ENCODE peak calls at places on chromosomes 5 and 9, in four cellular contexts. One of them, this sample, is unnamed.

GRCh38 chr9:7011395-7012067 is 253.8 kb downstream of the KDM4C start:
- DNase-seq in fibroblast of mammary gland: no peak
- DNase-seq in NCI-H1436: no peak
- DNase-seq in AG04449: no peak
- DNase-seq in this sample: no peak

GRCh38 chr5:174785120-174785680 is 60.8 kb downstream of the MSX2 start:
- DNase-seq in AG04449: no peak
- DNase-seq in NCI-H1436: no peak
- DNase-seq in fibroblast of mammary gland: no peak
- DNase-seq in this sample: no peak

GRCh38 chr9:132451276-132451675 is 41.3 kb downstream of the CFAP77 start:
- DNase-seq in fibroblast of mammary gland: no peak
- DNase-seq in NCI-H1436: no peak
- DNase-seq in AG04449: no peak
- DNase-seq in this sample: no peak

GRCh38 chr5:38554860-38555259 is 1.6 kb downstream of the LIFR start:
- DNase-seq in fibroblast of mammary gland: no peak
- DNase-seq in NCI-H1436: no peak
- DNase-seq in AG04449: no peak
- DNase-seq in this sample: no peak

GRCh38 chr5:135185461-135186075 is 151.5 kb upstream of the PITX1 start:
- DNase-seq in AG04449: peak; percentile 45
- DNase-seq in fibroblast of mammary gland: peak; percentile 8
- DNase-seq in NCI-H1436: no peak
- DNase-seq in this sample: no peak

GRCh38 chr5:141734501-141735231 is 52.6 kb upstream of the ARAP3 start:
- DNase-seq in NCI-H1436: no peak
- DNase-seq in fibroblast of mammary gland: peak; percentile 56
- DNase-seq in AG04449: no peak
- DNase-seq in this sample: no peak

GRCh38 chr9:122076117-122076516 is 17.0 kb downstream of the TTLL11 start:
- DNase-seq in fibroblast of mammary gland: no peak
- DNase-seq in AG04449: no peak
- DNase-seq in NCI-H1436: no peak
- DNase-seq in this sample: no peak

GRCh38 chr9:84304166-84304565 is 36.4 kb downstream of the SLC28A3 start:
- DNase-seq in NCI-H1436: no peak
- DNase-seq in fibroblast of mammary gland: no peak
- DNase-seq in AG04449: no peak
- DNase-seq in this sample: no peak

GRCh38 chr5:68839019-68839552 is 254.7 kb upstream of the SLC30A5 start:
- DNase-seq in fibroblast of mammary gland: peak; percentile 46
- DNase-seq in AG04449: no peak
- DNase-seq in NCI-H1436: no peak
- DNase-seq in this sample: no peak

GRCh38 chr5:66307647-66308257 is 163.7 kb downstream of the SREK1 start:
- DNase-seq in fibroblast of mammary gland: peak; percentile 75
- DNase-seq in AG04449: peak; percentile 14
- DNase-seq in NCI-H1436: peak; percentile 73
- DNase-seq in this sample: no peak

GRCh38 chr5:134874831-134875655 is 872 bp downstream of the TXNDC15 start:
- DNase-seq in AG04449: peak; percentile 57
- DNase-seq in fibroblast of mammary gland: peak; percentile 92
- DNase-seq in NCI-H1436: peak; percentile 19
- DNase-seq in this sample: peak; percentile 87

GRCh38 chr5:173217626-173218397 is 17.2 kb downstream of the NKX2-5 start:
- DNase-seq in fibroblast of mammary gland: no peak
- DNase-seq in AG04449: no peak
- DNase-seq in NCI-H1436: no peak
- DNase-seq in this sample: no peak

GRCh38 chr5:1564182-1564748 is 40.5 kb upstream of the LPCAT1 start:
- DNase-seq in NCI-H1436: no peak
- DNase-seq in AG04449: no peak
- DNase-seq in fibroblast of mammary gland: peak; percentile 84
- DNase-seq in this sample: no peak

GRCh38 chr9:109270971-109271900 is 49.6 kb downstream of the EPB41L4B start:
- DNase-seq in fibroblast of mammary gland: no peak
- DNase-seq in NCI-H1436: no peak
- DNase-seq in AG04449: no peak
- DNase-seq in this sample: no peak

GRCh38 chr5:139108056-139108811 is 89.9 kb downstream of the SIL1 start:
- DNase-seq in NCI-H1436: peak; percentile 53
- DNase-seq in fibroblast of mammary gland: peak; percentile 31
- DNase-seq in AG04449: peak; percentile 33
- DNase-seq in this sample: no peak

GRCh38 chr9:105661011-105661410 is 1.2 kb upstream of the TAL2 start:
- DNase-seq in AG04449: no peak
- DNase-seq in NCI-H1436: no peak
- DNase-seq in fibroblast of mammary gland: no peak
- DNase-seq in this sample: no peak

GRCh38 chr9:7976167-7976755 is 176.7 kb upstream of the DMAC1 start:
- DNase-seq in fibroblast of mammary gland: no peak
- DNase-seq in AG04449: no peak
- DNase-seq in NCI-H1436: no peak
- DNase-seq in this sample: no peak

GRCh38 chr9:32258482-32258881 is 126.0 kb upstream of the ACO1 start:
- DNase-seq in NCI-H1436: no peak
- DNase-seq in AG04449: no peak
- DNase-seq in fibroblast of mammary gland: no peak
- DNase-seq in this sample: no peak

GRCh38 chr5:149999359-149999758 is 1.1 kb downstream of the TIGD6 start:
- DNase-seq in fibroblast of mammary gland: no peak
- DNase-seq in NCI-H1436: no peak
- DNase-seq in AG04449: no peak
- DNase-seq in this sample: no peak

GRCh38 chr5:152349683-152350526 is 55.2 kb downstream of the NMUR2 start:
- DNase-seq in fibroblast of mammary gland: peak; percentile 26
- DNase-seq in NCI-H1436: peak; percentile 46
- DNase-seq in AG04449: no peak
- DNase-seq in this sample: no peak

GRCh38 chr5:25285116-25285515 is 640.3 kb upstream of the CDH10 start:
- DNase-seq in fibroblast of mammary gland: no peak
- DNase-seq in AG04449: no peak
- DNase-seq in NCI-H1436: no peak
- DNase-seq in this sample: no peak

GRCh38 chr5:134738963-134739661 is 764 bp downstream of the CAMLG start:
- DNase-seq in NCI-H1436: peak; percentile 2
- DNase-seq in AG04449: no peak
- DNase-seq in fibroblast of mammary gland: peak; percentile 50
- DNase-seq in this sample: no peak

GRCh38 chr5:164336906-164337305 is 831.5 kb downstream of the MAT2B start:
- DNase-seq in fibroblast of mammary gland: peak; percentile 94
- DNase-seq in NCI-H1436: no peak
- DNase-seq in AG04449: peak; percentile 69
- DNase-seq in this sample: no peak

GRCh38 chr9:97714435-97714834 is 17.3 kb upstream of the XPA start:
- DNase-seq in AG04449: peak; percentile 54
- DNase-seq in NCI-H1436: no peak
- DNase-seq in fibroblast of mammary gland: peak; percentile 28
- DNase-seq in this sample: no peak

GRCh38 chr5:67537439-67538342 is 341.1 kb upstream of the CD180 start:
- DNase-seq in fibroblast of mammary gland: peak; percentile 13
- DNase-seq in AG04449: no peak
- DNase-seq in NCI-H1436: no peak
- DNase-seq in this sample: no peak

GRCh38 chr9:87179556-87180340 is 232.4 kb upstream of the GAS1 start:
- DNase-seq in NCI-H1436: no peak
- DNase-seq in AG04449: no peak
- DNase-seq in fibroblast of mammary gland: no peak
- DNase-seq in this sample: no peak

GRCh38 chr5:153233933-153234332 is 256.5 kb upstream of the GRIA1 start:
- DNase-seq in NCI-H1436: no peak
- DNase-seq in AG04449: no peak
- DNase-seq in fibroblast of mammary gland: no peak
- DNase-seq in this sample: no peak

GRCh38 chr5:149702607-149702952 is 27.5 kb upstream of the PPARGC1B start:
- DNase-seq in AG04449: no peak
- DNase-seq in NCI-H1436: no peak
- DNase-seq in fibroblast of mammary gland: no peak
- DNase-seq in this sample: no peak

GRCh38 chr9:15299374-15299939 is 7.6 kb downstream of the TTC39B start:
- DNase-seq in AG04449: no peak
- DNase-seq in NCI-H1436: no peak
- DNase-seq in fibroblast of mammary gland: no peak
- DNase-seq in this sample: no peak

GRCh38 chr5:35198096-35198495 is 32.2 kb downstream of the PRLR start:
- DNase-seq in AG04449: no peak
- DNase-seq in NCI-H1436: no peak
- DNase-seq in fibroblast of mammary gland: peak; percentile 85
- DNase-seq in this sample: peak; percentile 90

GRCh38 chr5:17305964-17306725 is 88.7 kb downstream of the BASP1 start:
- DNase-seq in fibroblast of mammary gland: peak; percentile 64
- DNase-seq in NCI-H1436: no peak
- DNase-seq in AG04449: peak; percentile 95
- DNase-seq in this sample: peak; percentile 78

This sample was measured in kidney.